ENCODE peak calls at places on chromosomes 16 and 17, in ten cellular contexts. L, V, D, W, Q, J, B, I, P and R are unnamed samples.
A peak's percentile ranks its signal among the peaks of the same experiment; 100 is the strongest.

GRCh38 chr16:68378436-68379415 is 67.9 kb downstream of the PRMT7 start:
- DNase-seq in L (no peak), V (no peak), D (no peak), W (no peak), Q (no peak), J (no peak), B (no peak), I (no peak), P (no peak), R (no peak)

GRCh38 chr17:737561-738113 is 5.2 kb downstream of the TLCD3A start:
- DNase-seq in L (no peak), V (no peak), D (no peak), W (no peak), Q (no peak), J (no peak), B (no peak), I (no peak), P (no peak), R (no peak)

GRCh38 chr17:58232707-58233156 is 5.7 kb upstream of the LPO start:
- DNase-seq in L (peak; percentile 65), V (no peak), D (peak; percentile 97), W (peak; percentile 27), Q (peak; percentile 87), J (no peak), B (peak; percentile 41), I (no peak), P (no peak), R (no peak)

GRCh38 chr16:27222499-27223225 is 19.3 kb downstream of the KDM8 start:
- DNase-seq in L (peak; percentile 54), V (no peak), D (peak; percentile 45), W (no peak), Q (peak; percentile 75), J (no peak), B (peak; percentile 26), I (no peak), P (peak; percentile 76), R (no peak)

GRCh38 chr17:77385750-77386501 is 245.2 kb downstream of the SEC14L1 start:
- DNase-seq in L (no peak), V (no peak), D (no peak), W (no peak), Q (no peak), J (no peak), B (no peak), I (peak; percentile 88), P (peak; percentile 61), R (peak; percentile 38)

GRCh38 chr17:75652934-75653549 is 13.9 kb downstream of the RECQL5 start:
- DNase-seq in L (peak; percentile 16), V (peak; percentile 63), D (peak; percentile 27), W (no peak), Q (no peak), J (peak; percentile 13), B (peak; percentile 55), I (peak; percentile 47), P (no peak), R (no peak)

GRCh38 chr16:87114832-87115231 is 202.4 kb downstream of the C16orf95 start:
- DNase-seq in L (no peak), V (no peak), D (no peak), W (no peak), Q (no peak), J (no peak), B (no peak), I (no peak), P (no peak), R (no peak)

GRCh38 chr17:40121191-40121885 is 433 bp upstream of the MSL1 start:
- DNase-seq in L (peak; percentile 56), V (peak; percentile 95), D (peak; percentile 49), W (no peak), Q (no peak), J (no peak), B (peak; percentile 25), I (no peak), P (peak; percentile 51), R (no peak)

GRCh38 chr16:26664086-26664485 is 402.6 kb upstream of the C16orf82 start:
- DNase-seq in L (no peak), V (no peak), D (no peak), W (no peak), Q (no peak), J (no peak), B (no peak), I (no peak), P (no peak), R (no peak)

GRCh38 chr16:54890381-54890780 is 40.3 kb upstream of the IRX5 start:
- DNase-seq in L (no peak), V (no peak), D (no peak), W (no peak), Q (no peak), J (no peak), B (no peak), I (no peak), P (no peak), R (no peak)

GRCh38 chr16:20300312-20301097 is 26.8 kb downstream of the GP2 start:
- DNase-seq in L (peak; percentile 8), V (peak; percentile 63), D (peak; percentile 41), W (no peak), Q (peak; percentile 27), J (peak; percentile 2), B (peak; percentile 59), I (no peak), P (peak; percentile 18), R (no peak)

DNA sequence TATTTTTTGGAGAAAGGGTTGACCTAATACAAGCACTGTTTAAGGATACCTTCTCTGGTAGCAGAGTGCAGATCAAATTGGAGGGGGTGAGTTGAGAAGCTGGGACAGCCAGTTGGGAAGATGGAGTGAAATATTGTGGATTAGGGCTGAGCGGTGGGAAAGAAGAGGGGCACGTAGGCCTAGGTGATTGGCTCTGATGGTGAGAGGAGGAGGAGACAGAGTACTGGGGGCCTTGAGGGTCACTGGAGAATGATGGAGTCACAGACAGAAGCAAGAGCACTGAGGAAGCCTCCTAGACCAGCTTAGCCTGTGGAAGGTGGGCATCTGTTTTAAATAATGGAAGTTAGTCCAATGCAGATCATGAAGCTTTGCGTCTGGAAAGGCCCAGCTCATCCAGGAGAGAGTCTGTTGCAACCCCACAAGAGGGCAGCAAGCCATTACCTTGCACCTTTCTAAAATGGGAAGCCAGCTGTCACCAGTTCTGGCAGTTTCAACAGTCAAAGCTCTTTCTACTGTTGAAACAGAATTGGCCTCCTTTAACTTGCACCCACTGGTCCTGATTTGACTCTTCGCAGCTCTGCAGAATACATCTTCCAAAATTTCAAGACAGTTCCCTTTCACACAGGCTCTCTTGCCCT is 11.8 kb downstream of the SLC9A5 start:
- DNase-seq in L (peak; percentile 68), V (peak; percentile 69), D (peak; percentile 72), W (no peak), Q (peak; percentile 55), J (no peak), B (peak; percentile 52), I (no peak), P (no peak), R (no peak)
- TF ChIP-seq CTCF in L (peak; percentile 77), V (peak; percentile 71), D (peak; percentile 79), W (peak; percentile 82), Q (peak; percentile 82), J (peak; percentile 10), B (peak; percentile 75), I (no peak), P (peak; percentile 70), R (no peak)

GRCh38 chr16:23595951-23596720 is at the start of gene NDUFAB1:
- DNase-seq in L (peak; percentile 87), V (peak; percentile 97), D (peak; percentile 83), W (peak; percentile 48), Q (peak; percentile 79), J (peak; percentile 88), B (peak; percentile 87), I (peak; percentile 93), P (peak; percentile 91), R (peak; percentile 62)

GRCh38 chr16:23594186-23594585 is 1.9 kb downstream of the NDUFAB1 start:
- DNase-seq in L (no peak), V (no peak), D (no peak), W (no peak), Q (no peak), J (no peak), B (no peak), I (no peak), P (peak; percentile 36), R (no peak)

GRCh38 chr16:23595246-23595950 is 718 bp downstream of the NDUFAB1 start:
- DNase-seq in L (no peak), V (peak; percentile 3), D (no peak), W (no peak), Q (no peak), J (no peak), B (no peak), I (no peak), P (no peak), R (no peak)

DNA sequence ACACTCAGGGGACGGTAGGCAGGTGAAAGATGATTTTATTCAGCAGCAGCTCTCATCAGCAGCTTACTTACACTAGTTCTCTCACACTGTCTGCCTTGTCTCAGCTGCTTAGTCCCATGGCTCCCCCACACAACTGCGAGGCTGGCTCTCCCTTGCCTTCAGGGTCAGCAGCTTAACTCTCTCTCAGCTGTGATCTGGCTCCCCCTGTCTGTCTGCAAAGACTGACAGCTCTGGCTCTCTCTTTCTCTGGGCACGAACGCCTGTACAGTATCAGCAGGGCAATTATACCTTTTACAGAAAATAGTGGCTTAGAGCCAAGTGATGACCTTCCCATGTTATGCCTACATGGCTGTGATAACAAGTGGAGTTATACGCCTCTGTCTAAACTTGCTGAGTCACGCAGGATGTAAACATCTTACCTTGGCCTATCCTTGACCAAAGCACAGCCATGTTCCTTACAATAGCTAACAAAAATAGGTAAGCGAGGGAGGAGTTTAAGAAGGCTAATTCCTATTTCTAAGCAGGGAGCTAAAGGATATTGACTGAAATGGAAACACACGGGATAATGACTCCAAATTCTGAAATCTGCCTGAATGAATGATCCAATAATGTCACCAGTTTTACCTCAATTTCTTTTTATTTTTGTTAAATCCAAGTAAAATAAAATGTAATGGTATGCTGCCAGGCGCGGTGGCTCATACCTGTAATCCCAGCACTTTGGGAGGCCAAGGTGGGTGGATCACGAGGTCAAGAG is 1.1 kb upstream of the NDUFAB1 start:
- DNase-seq in L (no peak), V (peak; percentile 15), D (no peak), W (no peak), Q (peak; percentile 19), J (no peak), B (peak; percentile 20), I (no peak), P (peak; percentile 19), R (no peak)
- TF ChIP-seq CTCF in L (peak; percentile 3), V (no peak), D (no peak), W (no peak), Q (no peak), J (no peak), B (peak; percentile 35), I (no peak), P (peak; percentile 53), R (no peak)

GRCh38 chr16:30430428-30430970 is 669 bp upstream of the DCTPP1 start:
- DNase-seq in L (no peak), V (no peak), D (no peak), W (no peak), Q (no peak), J (no peak), B (no peak), I (no peak), P (peak; percentile 22), R (no peak)
- TF ChIP-seq CTCF in L (no peak), V (peak; percentile 18), D (no peak), W (no peak), Q (peak; percentile 62), J (peak; percentile 48), B (no peak), I (no peak), P (no peak), R (no peak)

DNA sequence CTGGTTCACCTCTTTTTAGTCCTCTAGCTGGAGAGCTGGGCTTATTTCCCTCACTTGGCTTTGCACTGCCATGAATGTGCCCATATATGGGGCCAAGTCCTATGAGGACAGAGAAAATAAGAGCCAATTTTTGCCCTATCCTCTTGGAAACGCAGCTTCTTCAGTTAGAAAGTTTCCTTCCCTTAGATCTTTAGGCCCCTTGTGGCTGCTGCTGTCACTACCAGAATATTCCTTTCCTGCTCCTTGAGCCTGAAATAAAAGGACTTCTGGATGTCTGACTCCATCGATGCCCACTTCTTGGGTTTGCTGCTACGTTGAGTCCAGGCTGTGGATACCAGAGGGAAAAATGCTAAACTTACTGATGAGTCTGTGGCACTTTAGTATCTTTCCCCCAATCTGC is 487.1 kb downstream of the GRIN2A start:
- DNase-seq in L (no peak), V (no peak), D (no peak), W (no peak), Q (no peak), J (no peak), B (no peak), I (no peak), P (no peak), R (no peak)
- TF ChIP-seq CTCF in L (no peak), V (no peak), D (no peak), W (no peak), Q (no peak), J (no peak), B (no peak), I (no peak), P (no peak), R (no peak)